ENCODE peak calls at places on chromosomes 13 and 19, in four cellular contexts. One of them, this sample, is unnamed.

GRCh38 chr13:109155301-109155761 is 525.9 kb downstream of the MYO16 start:
- DNase-seq in AG04450: no peak
- DNase-seq in body of pancreas: no peak
- DNase-seq in cardiac muscle cell: no peak
- DNase-seq in this sample: no peak

GRCh38 chr19:48881741-48882657 is 9.8 kb downstream of the PPP1R15A start:
- DNase-seq in cardiac muscle cell: peak
- DNase-seq in AG04450: no peak
- DNase-seq in body of pancreas: no peak
- DNase-seq in this sample: no peak

GRCh38 chr19:44684892-44685847 is 13.8 kb upstream of the CEACAM16 start:
- DNase-seq in body of pancreas: no peak
- DNase-seq in cardiac muscle cell: no peak
- DNase-seq in AG04450: peak
- DNase-seq in this sample: no peak

GRCh38 chr13:77386046-77386445 is 59.2 kb upstream of the MYCBP2 start:
- DNase-seq in AG04450: no peak
- DNase-seq in cardiac muscle cell: no peak
- DNase-seq in body of pancreas: no peak
- DNase-seq in this sample: no peak

GRCh38 chr19:50969413-50969760 is at the start of gene KLK6:
- DNase-seq in body of pancreas: no peak
- DNase-seq in cardiac muscle cell: no peak
- DNase-seq in AG04450: no peak
- DNase-seq in this sample: no peak

GRCh38 chr19:57362997-57363705 is at the start of the genes TRAPPC2B and ZNF547:
- DNase-seq in cardiac muscle cell: peak
- DNase-seq in AG04450: peak
- DNase-seq in body of pancreas: peak
- DNase-seq in this sample: peak

GRCh38 chr19:7211191-7211988 is 82.8 kb downstream of the INSR start:
- DNase-seq in AG04450: no peak
- DNase-seq in cardiac muscle cell: peak
- DNase-seq in body of pancreas: peak
- DNase-seq in this sample: no peak

GRCh38 chr19:46080561-46080960 is 39.8 kb upstream of the IGFL4 start:
- DNase-seq in cardiac muscle cell: no peak
- DNase-seq in AG04450: peak
- DNase-seq in body of pancreas: no peak
- DNase-seq in this sample: no peak

GRCh38 chr13:109072505-109072904 is 443.1 kb downstream of the MYO16 start:
- DNase-seq in cardiac muscle cell: no peak
- DNase-seq in AG04450: no peak
- DNase-seq in body of pancreas: no peak
- DNase-seq in this sample: no peak

GRCh38 chr19:53906211-53907192 is 2.6 kb upstream of the CACNG7 start:
- DNase-seq in cardiac muscle cell: peak
- DNase-seq in body of pancreas: peak
- DNase-seq in AG04450: no peak
- DNase-seq in this sample: peak

GRCh38 chr13:36323951-36324566 is 22.1 kb downstream of the SPART start:
- DNase-seq in AG04450: no peak
- DNase-seq in cardiac muscle cell: no peak
- DNase-seq in body of pancreas: no peak
- DNase-seq in this sample: no peak

GRCh38 chr13:26880741-26881140 is 120.2 kb upstream of the GPR12 start:
- DNase-seq in AG04450: no peak
- DNase-seq in body of pancreas: no peak
- DNase-seq in cardiac muscle cell: no peak
- DNase-seq in this sample: no peak

GRCh38 chr19:39850892-39851291 is 4.7 kb upstream of the FBL start:
- DNase-seq in body of pancreas: no peak
- DNase-seq in cardiac muscle cell: no peak
- DNase-seq in AG04450: no peak
- DNase-seq in this sample: no peak

GRCh38 chr19:19077103-19077502 is 13.3 kb downstream of the SLC25A42 start:
- DNase-seq in AG04450: no peak
- DNase-seq in cardiac muscle cell: no peak
- DNase-seq in body of pancreas: no peak
- DNase-seq in this sample: no peak

GRCh38 chr13:107753286-107753685 is 462.1 kb downstream of the LIG4 start:
- DNase-seq in AG04450: no peak
- DNase-seq in cardiac muscle cell: no peak
- DNase-seq in body of pancreas: no peak
- DNase-seq in this sample: no peak

GRCh38 chr19:29478578-29479565 is 46.9 kb upstream of the VSTM2B start:
- DNase-seq in cardiac muscle cell: peak
- DNase-seq in AG04450: no peak
- DNase-seq in body of pancreas: no peak
- DNase-seq in this sample: peak

GRCh38 chr13:74557870-74558269 is 423.7 kb upstream of the KLF12 start:
- DNase-seq in body of pancreas: no peak
- DNase-seq in AG04450: no peak
- DNase-seq in cardiac muscle cell: no peak
- DNase-seq in this sample: no peak

GRCh38 chr19:54297759-54298305 is 15.1 kb downstream of the LILRA5 start:
- DNase-seq in cardiac muscle cell: no peak
- DNase-seq in body of pancreas: no peak
- DNase-seq in AG04450: no peak
- DNase-seq in this sample: no peak

GRCh38 chr13:45847554-45848224 is 3.9 kb downstream of the SIAH3 start:
- DNase-seq in cardiac muscle cell: peak
- DNase-seq in body of pancreas: no peak
- DNase-seq in AG04450: no peak
- DNase-seq in this sample: no peak

GRCh38 chr19:30036154-30037129 is 94.4 kb downstream of the URI1 start:
- DNase-seq in cardiac muscle cell: no peak
- DNase-seq in AG04450: no peak
- DNase-seq in body of pancreas: no peak
- DNase-seq in this sample: peak

GRCh38 chr13:24511019-24511823 is 1.4 kb downstream of the PARP4 start:
- DNase-seq in body of pancreas: no peak
- DNase-seq in AG04450: peak
- DNase-seq in cardiac muscle cell: no peak
- DNase-seq in this sample: no peak

GRCh38 chr19:13152854-13153626 is 2.8 kb downstream of the IER2 start:
- DNase-seq in cardiac muscle cell: peak
- DNase-seq in AG04450: peak
- DNase-seq in body of pancreas: peak
- DNase-seq in this sample: peak

GRCh38 chr13:93398167-93398566 is 171.6 kb downstream of the GPC6 start:
- DNase-seq in AG04450: no peak
- DNase-seq in body of pancreas: no peak
- DNase-seq in cardiac muscle cell: no peak
- DNase-seq in this sample: no peak

DNA sequence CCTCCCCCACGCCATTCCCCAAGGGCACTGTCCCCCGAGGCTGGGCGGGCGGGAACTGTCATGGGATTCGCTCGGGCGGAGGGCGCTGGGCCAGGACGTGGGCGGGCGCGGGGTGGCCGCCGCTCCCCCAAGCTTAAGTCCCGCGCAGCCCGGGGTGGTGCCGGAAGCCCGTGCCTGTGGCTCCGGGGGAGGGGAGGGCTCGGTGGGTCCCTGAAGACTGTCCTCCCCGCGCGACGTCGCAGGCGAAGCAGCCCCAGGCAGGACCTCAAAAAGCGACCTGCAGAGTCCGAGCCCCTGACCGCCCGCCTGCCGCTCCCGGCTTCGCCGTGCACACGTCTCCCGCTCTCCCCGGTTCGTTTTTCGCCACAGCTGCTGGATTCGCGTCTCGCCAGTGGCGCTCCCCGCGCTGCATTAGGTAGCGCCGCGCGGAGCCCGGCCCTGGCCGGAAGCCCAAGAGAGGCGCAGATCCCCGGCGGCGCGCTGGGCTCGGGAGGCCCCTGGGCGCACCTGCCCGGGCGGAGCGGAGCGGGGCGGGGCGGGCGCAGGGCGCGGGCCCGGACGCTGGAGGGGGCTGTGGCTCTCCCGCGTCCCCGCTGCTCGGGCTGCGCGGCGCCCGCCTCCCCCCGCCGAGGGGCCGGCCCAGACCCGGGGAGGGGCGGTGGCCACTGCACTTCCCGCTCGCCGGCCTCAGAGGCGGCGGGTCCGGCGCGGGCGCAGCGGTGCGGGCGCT is at the start of gene FARP1:
- DNase-seq in body of pancreas: peak
- DNase-seq in cardiac muscle cell: peak
- DNase-seq in AG04450: no peak
- DNase-seq in this sample: peak
- TF ChIP-seq CTCF in body of pancreas: no peak
- TF ChIP-seq CTCF in cardiac muscle cell: peak
- TF ChIP-seq CTCF in AG04450: peak
- TF ChIP-seq CTCF in this sample: no peak

DNA sequence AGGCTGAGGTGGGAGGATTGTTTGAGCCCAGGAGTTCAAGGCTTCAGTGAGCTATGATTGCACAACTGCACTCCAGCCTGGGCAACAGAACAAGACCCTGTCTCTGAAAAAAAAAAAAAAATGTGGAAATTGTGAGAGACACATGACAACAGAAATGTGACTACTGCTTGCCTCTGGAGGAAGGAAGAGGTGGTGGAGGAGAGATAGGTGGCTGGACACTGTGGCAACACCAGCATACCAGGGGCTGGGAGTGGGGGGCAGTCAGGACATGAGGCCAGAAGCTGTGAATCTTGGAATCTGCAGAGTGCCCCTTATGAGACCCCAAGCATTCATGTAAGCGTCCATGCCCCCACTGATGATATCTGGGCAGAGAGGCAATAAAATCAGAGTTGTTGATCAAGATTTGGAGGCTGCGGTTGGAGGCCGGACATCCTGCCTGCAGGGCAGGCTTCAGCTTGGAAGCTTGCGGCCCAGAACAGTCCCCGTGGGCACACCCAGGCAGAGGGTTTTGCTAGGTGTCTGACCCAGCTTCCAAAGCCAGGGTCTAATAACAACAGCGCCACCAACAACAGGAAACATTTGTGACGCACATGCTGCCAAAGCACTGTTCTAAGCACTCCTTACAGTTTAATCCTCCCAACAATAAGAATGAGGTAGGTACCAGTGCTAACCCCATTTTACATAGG is 16.9 kb downstream of the FAM187B start:
- DNase-seq in AG04450: no peak
- DNase-seq in cardiac muscle cell: no peak
- DNase-seq in body of pancreas: no peak
- DNase-seq in this sample: no peak
- TF ChIP-seq CTCF in AG04450: no peak
- TF ChIP-seq CTCF in cardiac muscle cell: no peak
- TF ChIP-seq CTCF in body of pancreas: no peak
- TF ChIP-seq CTCF in this sample: no peak

GRCh38 chr13:105142556-105142955 is 1392.9 kb downstream of the EFNB2 start:
- DNase-seq in AG04450: no peak
- DNase-seq in body of pancreas: no peak
- DNase-seq in cardiac muscle cell: no peak
- DNase-seq in this sample: no peak

GRCh38 chr13:105147481-105147880 is 1388.0 kb downstream of the EFNB2 start:
- DNase-seq in cardiac muscle cell: no peak
- DNase-seq in AG04450: no peak
- DNase-seq in body of pancreas: no peak
- DNase-seq in this sample: no peak

GRCh38 chr13:105144936-105145335 is 1390.5 kb downstream of the EFNB2 start:
- DNase-seq in cardiac muscle cell: no peak
- DNase-seq in AG04450: no peak
- DNase-seq in body of pancreas: no peak
- DNase-seq in this sample: no peak

GRCh38 chr13:105139380-105140285 is 1395.8 kb downstream of the EFNB2 start:
- DNase-seq in body of pancreas: peak
- DNase-seq in AG04450: no peak
- DNase-seq in cardiac muscle cell: peak
- DNase-seq in this sample: no peak

GRCh38 chr13:105144020-105144419 is 1391.4 kb downstream of the EFNB2 start:
- DNase-seq in cardiac muscle cell: no peak
- DNase-seq in AG04450: no peak
- DNase-seq in body of pancreas: no peak
- DNase-seq in this sample: no peak
- TF ChIP-seq CTCF in cardiac muscle cell: no peak
- TF ChIP-seq CTCF in AG04450: no peak
- TF ChIP-seq CTCF in body of pancreas: no peak
- TF ChIP-seq CTCF in this sample: no peak

GRCh38 chr19:43306097-43306496 is 36.8 kb upstream of the PSG9 start:
- DNase-seq in body of pancreas: no peak
- DNase-seq in cardiac muscle cell: no peak
- DNase-seq in AG04450: no peak
- DNase-seq in this sample: no peak

GRCh38 chr19:43300206-43300605 is 30.9 kb upstream of the PSG9 start:
- DNase-seq in body of pancreas: no peak
- DNase-seq in AG04450: no peak
- DNase-seq in cardiac muscle cell: no peak
- DNase-seq in this sample: no peak

GRCh38 chr19:43305642-43306041 is 36.3 kb upstream of the PSG9 start:
- DNase-seq in body of pancreas: no peak
- DNase-seq in AG04450: no peak
- DNase-seq in cardiac muscle cell: no peak
- DNase-seq in this sample: no peak

DNA sequence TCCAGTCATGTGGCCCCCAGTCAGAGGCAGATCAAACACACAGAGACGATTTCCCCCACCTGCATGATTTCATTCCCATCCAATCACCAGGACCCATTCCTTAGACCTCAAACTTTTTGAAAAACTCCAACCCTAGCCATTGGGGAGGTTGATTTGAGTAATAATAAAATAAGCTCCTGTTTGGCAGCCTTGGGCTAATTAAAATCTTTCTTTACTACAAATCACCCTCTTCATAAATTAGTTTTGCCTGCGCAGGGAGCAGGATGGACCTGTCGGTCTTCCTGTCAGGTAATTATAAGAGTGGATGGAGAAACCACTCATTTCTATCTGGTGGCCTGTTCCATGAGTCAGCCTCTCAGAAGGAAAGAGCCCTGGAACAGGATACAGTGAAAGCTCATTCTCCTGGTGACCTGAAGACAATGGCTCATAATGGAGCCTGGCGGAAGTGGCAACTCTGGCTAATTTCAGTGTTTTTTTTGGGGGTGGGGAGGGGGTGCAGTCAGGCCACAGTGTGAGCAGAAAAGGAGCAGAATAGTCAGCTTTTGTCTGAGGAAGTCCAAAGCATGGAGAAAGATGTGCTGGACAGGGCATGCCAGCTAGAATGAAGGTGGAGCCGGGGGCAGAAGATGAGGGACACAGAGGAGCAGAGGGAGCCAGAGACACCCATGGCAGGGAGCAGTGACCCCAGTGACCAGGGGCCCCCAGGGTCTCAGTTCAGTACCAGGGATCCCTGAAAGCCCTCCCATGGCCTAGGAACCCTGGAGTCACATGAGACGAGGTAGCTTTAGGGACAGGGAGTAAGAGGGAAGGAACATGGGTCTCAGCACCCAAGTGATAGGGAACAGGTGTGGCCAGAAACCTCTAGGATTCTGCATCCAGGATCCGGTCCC is 31.8 kb upstream of the PSG9 start:
- DNase-seq in cardiac muscle cell: no peak
- DNase-seq in AG04450: no peak
- DNase-seq in body of pancreas: no peak
- DNase-seq in this sample: no peak
- TF ChIP-seq CTCF in cardiac muscle cell: no peak
- TF ChIP-seq CTCF in AG04450: no peak
- TF ChIP-seq CTCF in body of pancreas: no peak
- TF ChIP-seq CTCF in this sample: no peak

This sample was measured in nephron progenitor cell.